ENCODE peak calls at places on chromosomes 16 and 17, in seven cellular contexts. I is IMR-90, J is neuronal stem cell, Y is H1, Q is H9, B is mesenchymal stem cell, E is mesendoderm. H is an unnamed sample.
A peak's percentile ranks its signal among the peaks of the same experiment; 100 is the strongest.

GRCh38 chr16:78007121-78007520 is 15.2 kb upstream of the CLEC3A start:
- DNase-seq in Q (no peak), J (no peak), I (no peak), Y (no peak), E (no peak), B (no peak), H (no peak)

GRCh38 chr16:50535506-50536257 is 12.5 kb upstream of the NKD1 start:
- DNase-seq in B (no peak), E (no peak), Q (no peak), J (no peak), Y (no peak), I (no peak), H (no peak)

GRCh38 chr16:87108941-87109340 is 208.3 kb downstream of the C16orf95 start:
- DNase-seq in Y (no peak), E (no peak), Q (no peak), B (no peak), J (no peak), I (peak; percentile 47), H (no peak)

GRCh38 chr17:16661217-16661616 is 7.6 kb upstream of the ZNF624 start:
- DNase-seq in J (no peak), E (no peak), I (no peak), B (no peak), Y (no peak), Q (no peak), H (no peak)

GRCh38 chr17:68600881-68601564 is at the start of gene FAM20A:
- DNase-seq in E (peak; percentile 69), I (no peak), Y (no peak), B (peak; percentile 16), J (no peak), Q (peak; percentile 68), H (no peak)

GRCh38 chr17:16464001-16464640 is 27.9 kb downstream of the LRRC75A start:
- DNase-seq in B (no peak), I (no peak), Y (no peak), J (no peak), Q (no peak), E (no peak), H (no peak)

GRCh38 chr16:89319883-89320716 is 102.6 kb downstream of the ZNF778 start:
- DNase-seq in J (no peak), E (peak; percentile 83), Q (peak; percentile 61), B (peak; percentile 96), Y (no peak), I (peak; percentile 85), H (peak; percentile 99)

GRCh38 chr16:57648590-57649442 is 19.3 kb upstream of the ADGRG3 start:
- DNase-seq in E (peak; percentile 88), Q (peak; percentile 88), Y (peak; percentile 65), B (peak; percentile 75), J (peak; percentile 82), I (peak; percentile 62), H (peak; percentile 90)

GRCh38 chr17:1919206-1919605 is 89.4 kb downstream of the RPA1 start:
- DNase-seq in Q (no peak), J (no peak), B (no peak), E (no peak), Y (no peak), I (no peak), H (no peak)

GRCh38 chr17:43827596-43827995 is 5.3 kb downstream of the MPP3 start:
- DNase-seq in J (no peak), E (no peak), B (no peak), Y (no peak), I (no peak), Q (no peak), H (no peak)

GRCh38 chr16:66913711-66914110 is 5.0 kb downstream of the CDH16 start:
- DNase-seq in J (no peak), E (no peak), Q (no peak), B (no peak), I (no peak), Y (no peak), H (no peak)

GRCh38 chr16:56163938-56164337 is 27.4 kb upstream of the GNAO1 start:
- DNase-seq in I (no peak), E (no peak), J (no peak), Q (no peak), B (no peak), Y (no peak), H (no peak)

GRCh38 chr17:65742433-65743312 is 181.2 kb upstream of the AXIN2 start:
- DNase-seq in E (peak; percentile 14), Q (no peak), I (peak; percentile 87), B (peak; percentile 18), Y (peak; percentile 1), J (no peak), H (peak; percentile 95)

DNA sequence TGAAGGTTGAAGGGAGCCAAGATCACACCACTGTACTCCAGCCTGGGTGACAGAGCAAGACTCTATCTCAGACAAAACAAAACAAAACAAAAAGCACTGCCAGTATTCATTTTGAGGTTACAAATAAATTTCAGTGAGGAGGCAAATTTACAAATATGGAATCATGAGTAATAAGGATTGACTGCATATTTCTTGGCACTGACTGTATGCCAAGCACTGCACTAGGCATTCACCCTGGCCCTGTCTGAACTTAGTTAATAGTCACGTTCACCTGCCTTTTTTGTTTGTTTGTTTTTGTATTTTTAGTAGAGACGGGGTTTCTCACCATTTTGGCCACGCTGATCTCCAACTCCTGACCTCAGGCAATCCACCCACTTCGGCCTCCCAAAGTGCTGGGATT is 5.1 kb downstream of the LDAF1 start:
- DNase-seq in J (no peak), B (no peak), Y (no peak), E (no peak), I (no peak), Q (no peak), H (no peak)
- H2AK5ac ChIP-seq in J (no peak overlapping the region), B (no peak overlapping the region), Y (no peak overlapping the region), E (no peak overlapping the region), I (no peak overlapping the region), Q (no peak overlapping the region), H (no peak overlapping the region)

GRCh38 chr17:44916781-44917241 is 1.5 kb upstream of the GFAP start:
- DNase-seq in Q (no peak), Y (no peak), E (no peak), J (no peak), B (no peak), I (peak; percentile 25), H (no peak)

GRCh38 chr17:44915727-44916058 is 393 bp upstream of the GFAP start:
- DNase-seq in Y (no peak), J (no peak), B (no peak), I (no peak), E (no peak), Q (no peak), H (no peak)

GRCh38 chr17:44915321-44915726 is at the start of gene GFAP:
- DNase-seq in Y (no peak), I (no peak), B (no peak), Q (no peak), J (no peak), E (no peak), H (no peak)

GRCh38 chr17:44917456-44917855 is 2.2 kb upstream of the GFAP start:
- DNase-seq in I (no peak), J (no peak), Y (no peak), B (no peak), Q (no peak), E (no peak), H (no peak)

GRCh38 chr17:44916059-44916780 is 920 bp upstream of the GFAP start:
- DNase-seq in E (no peak), I (no peak), Y (no peak), B (no peak), J (peak; percentile 51), Q (no peak), H (no peak)
- H2AK5ac ChIP-seq in E (no peak overlapping the region), I (peak overlapping the region; percentile 18), Y (no peak overlapping the region), B (peak overlapping the region; percentile 58), J (peak overlapping the region; percentile 86), Q (no peak overlapping the region), H (no peak overlapping the region)

GRCh38 chr17:5683241-5683640 is 98.9 kb upstream of the NLRP1 start:
- DNase-seq in E (no peak), Q (no peak), Y (no peak), I (no peak), J (no peak), B (no peak), H (no peak)
- H2AK5ac ChIP-seq in E (no peak overlapping the region), Q (no peak overlapping the region), Y (no peak overlapping the region), I (no peak overlapping the region), J (no peak overlapping the region), B (no peak overlapping the region), H (no peak overlapping the region)

GRCh38 chr17:57530508-57530907 is 214.6 kb downstream of the CCDC182 start:
- DNase-seq in E (peak; percentile 78), I (peak; percentile 24), Q (no peak), B (peak; percentile 57), J (no peak), Y (no peak), H (no peak)

GRCh38 chr17:57532556-57532955 is 212.5 kb downstream of the CCDC182 start:
- DNase-seq in E (no peak), I (no peak), B (no peak), J (no peak), Y (no peak), Q (no peak), H (no peak)

GRCh38 chr17:57530026-57530425 is 215.1 kb downstream of the CCDC182 start:
- DNase-seq in Q (no peak), Y (no peak), I (no peak), B (no peak), J (no peak), E (no peak), H (no peak)

GRCh38 chr17:57531648-57532486 is 213.2 kb downstream of the CCDC182 start:
- DNase-seq in I (no peak), J (no peak), E (no peak), B (no peak), Q (no peak), Y (no peak), H (no peak)

GRCh38 chr17:57531078-57531477 is 214.0 kb downstream of the CCDC182 start:
- DNase-seq in Y (no peak), I (no peak), B (no peak), J (no peak), Q (no peak), E (no peak), H (no peak)
- H2AK5ac ChIP-seq in Y (no peak overlapping the region), I (peak overlapping the region; percentile 56), B (peak overlapping the region; percentile 5), J (no peak overlapping the region), Q (no peak overlapping the region), E (no peak overlapping the region), H (peak overlapping the region; percentile 24)

GRCh38 chr16:76287466-76287865 is 10.3 kb downstream of the CNTNAP4 start:
- DNase-seq in J (no peak), Y (no peak), E (no peak), B (no peak), Q (no peak), I (no peak), H (no peak)

GRCh38 chr16:76293980-76294690 is 16.9 kb downstream of the CNTNAP4 start:
- DNase-seq in J (no peak), E (no peak), Y (no peak), B (peak; percentile 8), Q (no peak), I (no peak), H (no peak)

GRCh38 chr16:76294691-76295214 is 17.6 kb downstream of the CNTNAP4 start:
- DNase-seq in B (no peak), Q (no peak), J (no peak), I (no peak), E (no peak), Y (no peak), H (no peak)

GRCh38 chr16:76292218-76292617 is 15.0 kb downstream of the CNTNAP4 start:
- DNase-seq in J (no peak), I (no peak), B (no peak), E (no peak), Y (no peak), Q (no peak), H (no peak)
- H2AK5ac ChIP-seq in J (no peak overlapping the region), I (no peak overlapping the region), B (no peak overlapping the region), E (no peak overlapping the region), Y (no peak overlapping the region), Q (no peak overlapping the region), H (no peak overlapping the region)

H was measured in trophoblast cell.